ENCODE peak calls at places on chromosomes 2 and 18, in six cellular contexts. One of them, this sample, is unnamed.

GRCh38 chr2:16137080-16137755 is 196.9 kb downstream of the MYCN start:
- DNase-seq in right cardiac atrium: no peak
- DNase-seq in endodermal cell: peak; percentile 27
- DNase-seq in IMR-90: no peak
- DNase-seq in H9: no peak
- DNase-seq in naive thymus-derived CD4-positive, alpha-beta T cell: no peak
- DNase-seq in this sample: no peak

GRCh38 chr2:149739880-149740265 is 152.3 kb upstream of the MMADHC start:
- DNase-seq in right cardiac atrium: no peak
- DNase-seq in H9: no peak
- DNase-seq in naive thymus-derived CD4-positive, alpha-beta T cell: no peak
- DNase-seq in IMR-90: no peak
- DNase-seq in endodermal cell: no peak
- DNase-seq in this sample: no peak

GRCh38 chr2:136767030-136767429 is 1.7 kb downstream of the THSD7B start:
- DNase-seq in naive thymus-derived CD4-positive, alpha-beta T cell: no peak
- DNase-seq in endodermal cell: no peak
- DNase-seq in H9: no peak
- DNase-seq in IMR-90: no peak
- DNase-seq in right cardiac atrium: no peak
- DNase-seq in this sample: no peak

GRCh38 chr2:222424281-222424728 is at the start of gene SGPP2:
- DNase-seq in IMR-90: no peak
- DNase-seq in H9: peak; percentile 45
- DNase-seq in right cardiac atrium: peak; percentile 50
- DNase-seq in naive thymus-derived CD4-positive, alpha-beta T cell: no peak
- DNase-seq in endodermal cell: peak; percentile 73
- DNase-seq in this sample: no peak

GRCh38 chr18:5890606-5891360 is 4.5 kb downstream of the TMEM200C start:
- DNase-seq in H9: peak; percentile 70
- DNase-seq in endodermal cell: peak; percentile 87
- DNase-seq in IMR-90: no peak
- DNase-seq in right cardiac atrium: peak; percentile 77
- DNase-seq in naive thymus-derived CD4-positive, alpha-beta T cell: peak; percentile 19
- DNase-seq in this sample: no peak

GRCh38 chr2:11248-11941 is 34.9 kb downstream of the FAM110C start:
- DNase-seq in endodermal cell: peak; percentile 98
- DNase-seq in naive thymus-derived CD4-positive, alpha-beta T cell: peak; percentile 38
- DNase-seq in right cardiac atrium: peak; percentile 77
- DNase-seq in IMR-90: peak; percentile 22
- DNase-seq in H9: peak; percentile 97
- DNase-seq in this sample: no peak

GRCh38 chr2:36785179-36785795 is 88.8 kb downstream of the VIT start:
- DNase-seq in endodermal cell: peak; percentile 95
- DNase-seq in right cardiac atrium: peak; percentile 71
- DNase-seq in naive thymus-derived CD4-positive, alpha-beta T cell: peak; percentile 61
- DNase-seq in IMR-90: peak; percentile 57
- DNase-seq in H9: peak; percentile 81
- DNase-seq in this sample: peak; percentile 73

GRCh38 chr2:240520143-240520973 is 37.4 kb downstream of the ANKMY1 start:
- DNase-seq in endodermal cell: peak; percentile 63
- DNase-seq in IMR-90: no peak
- DNase-seq in H9: peak; percentile 64
- DNase-seq in naive thymus-derived CD4-positive, alpha-beta T cell: no peak
- DNase-seq in right cardiac atrium: no peak
- DNase-seq in this sample: no peak

GRCh38 chr18:39946623-39947061 is 2008.4 kb upstream of the PIK3C3 start:
- DNase-seq in endodermal cell: peak; percentile 61
- DNase-seq in right cardiac atrium: no peak
- DNase-seq in H9: peak; percentile 34
- DNase-seq in IMR-90: peak; percentile 76
- DNase-seq in naive thymus-derived CD4-positive, alpha-beta T cell: no peak
- DNase-seq in this sample: no peak

GRCh38 chr18:61681065-61681464 is 211.7 kb downstream of the RNF152 start:
- DNase-seq in naive thymus-derived CD4-positive, alpha-beta T cell: no peak
- DNase-seq in endodermal cell: no peak
- DNase-seq in H9: no peak
- DNase-seq in right cardiac atrium: no peak
- DNase-seq in IMR-90: no peak
- DNase-seq in this sample: no peak

GRCh38 chr2:239109916-239110545 is 262.1 kb downstream of the TWIST2 start:
- DNase-seq in endodermal cell: no peak
- DNase-seq in right cardiac atrium: no peak
- DNase-seq in IMR-90: no peak
- DNase-seq in naive thymus-derived CD4-positive, alpha-beta T cell: no peak
- DNase-seq in H9: no peak
- DNase-seq in this sample: no peak

GRCh38 chr2:8536686-8537571 is 144.9 kb upstream of the ID2 start:
- DNase-seq in IMR-90: peak; percentile 20
- DNase-seq in endodermal cell: no peak
- DNase-seq in right cardiac atrium: no peak
- DNase-seq in naive thymus-derived CD4-positive, alpha-beta T cell: no peak
- DNase-seq in H9: no peak
- DNase-seq in this sample: no peak

GRCh38 chr2:168892327-168892726 is 2.1 kb upstream of the SPC25 start:
- DNase-seq in naive thymus-derived CD4-positive, alpha-beta T cell: no peak
- DNase-seq in H9: no peak
- DNase-seq in right cardiac atrium: no peak
- DNase-seq in endodermal cell: no peak
- DNase-seq in IMR-90: no peak
- DNase-seq in this sample: no peak

GRCh38 chr2:106054880-106055655 is 139.0 kb downstream of the UXS1 start:
- DNase-seq in H9: no peak
- DNase-seq in IMR-90: no peak
- DNase-seq in right cardiac atrium: no peak
- DNase-seq in naive thymus-derived CD4-positive, alpha-beta T cell: peak; percentile 24
- DNase-seq in endodermal cell: no peak
- DNase-seq in this sample: no peak

GRCh38 chr2:127092951-127093516 is 13.9 kb downstream of the BIN1 start:
- DNase-seq in endodermal cell: no peak
- DNase-seq in IMR-90: no peak
- DNase-seq in naive thymus-derived CD4-positive, alpha-beta T cell: no peak
- DNase-seq in right cardiac atrium: no peak
- DNase-seq in H9: no peak
- DNase-seq in this sample: no peak

GRCh38 chr2:65710779-65711295 is 278.4 kb upstream of the SPRED2 start:
- DNase-seq in endodermal cell: peak; percentile 77
- DNase-seq in right cardiac atrium: no peak
- DNase-seq in IMR-90: peak; percentile 8
- DNase-seq in H9: peak; percentile 43
- DNase-seq in naive thymus-derived CD4-positive, alpha-beta T cell: no peak
- DNase-seq in this sample: no peak

GRCh38 chr2:176415946-176416499 is 146.8 kb downstream of the MTX2 start:
- DNase-seq in right cardiac atrium: no peak
- DNase-seq in H9: no peak
- DNase-seq in endodermal cell: no peak
- DNase-seq in naive thymus-derived CD4-positive, alpha-beta T cell: no peak
- DNase-seq in IMR-90: no peak
- DNase-seq in this sample: no peak
- H3K4me1 ChIP-seq in right cardiac atrium: no peaks in the 10 kb centered on the region
- H3K4me1 ChIP-seq in H9: no peaks in the 10 kb centered on the region
- H3K4me1 ChIP-seq in endodermal cell: no peaks in the 10 kb centered on the region
- H3K4me1 ChIP-seq in naive thymus-derived CD4-positive, alpha-beta T cell: no peaks in the 10 kb centered on the region
- H3K4me1 ChIP-seq in IMR-90: peaks cover 8% of the 10 kb centered on the region
- H3K4me1 ChIP-seq in this sample: no peaks in the 10 kb centered on the region

GRCh38 chr2:219698684-219699439 is 71.4 kb downstream of the SLC4A3 start:
- DNase-seq in naive thymus-derived CD4-positive, alpha-beta T cell: no peak
- DNase-seq in right cardiac atrium: no peak
- DNase-seq in H9: no peak
- DNase-seq in endodermal cell: no peak
- DNase-seq in IMR-90: no peak
- DNase-seq in this sample: no peak
- H3K4me1 ChIP-seq in naive thymus-derived CD4-positive, alpha-beta T cell: no peaks in the 10 kb centered on the region
- H3K4me1 ChIP-seq in right cardiac atrium: peaks cover 5% of the 10 kb centered on the region
- H3K4me1 ChIP-seq in H9: peaks cover 4% of the 10 kb centered on the region
- H3K4me1 ChIP-seq in endodermal cell: peaks cover 5% of the 10 kb centered on the region
- H3K4me1 ChIP-seq in IMR-90: peaks cover 10% of the 10 kb centered on the region
- H3K4me1 ChIP-seq in this sample: no peaks in the 10 kb centered on the region

GRCh38 chr18:9146224-9146623 is 9.6 kb downstream of the ANKRD12 start:
- DNase-seq in naive thymus-derived CD4-positive, alpha-beta T cell: no peak
- DNase-seq in IMR-90: no peak
- DNase-seq in endodermal cell: no peak
- DNase-seq in right cardiac atrium: no peak
- DNase-seq in H9: no peak
- DNase-seq in this sample: no peak
- H3K4me1 ChIP-seq in naive thymus-derived CD4-positive, alpha-beta T cell: peaks cover 32% of the 10 kb centered on the region
- H3K4me1 ChIP-seq in IMR-90: peaks cover 11% of the 10 kb centered on the region
- H3K4me1 ChIP-seq in endodermal cell: no peaks in the 10 kb centered on the region
- H3K4me1 ChIP-seq in right cardiac atrium: peaks cover 2% of the 10 kb centered on the region
- H3K4me1 ChIP-seq in H9: no peaks in the 10 kb centered on the region
- H3K4me1 ChIP-seq in this sample: no peaks in the 10 kb centered on the region

GRCh38 chr2:10378189-10378588 is 69.9 kb downstream of the ODC1 start:
- DNase-seq in naive thymus-derived CD4-positive, alpha-beta T cell: peak; percentile 44
- DNase-seq in H9: no peak
- DNase-seq in IMR-90: no peak
- DNase-seq in endodermal cell: no peak
- DNase-seq in right cardiac atrium: peak; percentile 18
- DNase-seq in this sample: no peak
- H3K4me1 ChIP-seq in naive thymus-derived CD4-positive, alpha-beta T cell: peaks cover 55% of the 10 kb centered on the region
- H3K4me1 ChIP-seq in H9: peaks cover 18% of the 10 kb centered on the region
- H3K4me1 ChIP-seq in IMR-90: peaks cover 9% of the 10 kb centered on the region
- H3K4me1 ChIP-seq in endodermal cell: peaks cover 3% of the 10 kb centered on the region
- H3K4me1 ChIP-seq in right cardiac atrium: peaks cover 11% of the 10 kb centered on the region
- H3K4me1 ChIP-seq in this sample: no peaks in the 10 kb centered on the region

GRCh38 chr2:71060871-71061270 is 7.6 kb upstream of the NAGK start:
- DNase-seq in right cardiac atrium: no peak
- DNase-seq in H9: no peak
- DNase-seq in IMR-90: no peak
- DNase-seq in endodermal cell: no peak
- DNase-seq in naive thymus-derived CD4-positive, alpha-beta T cell: no peak
- DNase-seq in this sample: no peak

GRCh38 chr2:71063216-71063615 is 5.2 kb upstream of the NAGK start:
- DNase-seq in IMR-90: no peak
- DNase-seq in naive thymus-derived CD4-positive, alpha-beta T cell: no peak
- DNase-seq in endodermal cell: no peak
- DNase-seq in H9: no peak
- DNase-seq in right cardiac atrium: no peak
- DNase-seq in this sample: no peak

GRCh38 chr2:71064754-71065621 is 3.5 kb upstream of the NAGK start:
- DNase-seq in IMR-90: peak; percentile 32
- DNase-seq in naive thymus-derived CD4-positive, alpha-beta T cell: no peak
- DNase-seq in right cardiac atrium: no peak
- DNase-seq in H9: no peak
- DNase-seq in endodermal cell: no peak
- DNase-seq in this sample: no peak

GRCh38 chr2:71066856-71067255 is 1.6 kb upstream of the NAGK start:
- DNase-seq in H9: no peak
- DNase-seq in naive thymus-derived CD4-positive, alpha-beta T cell: no peak
- DNase-seq in IMR-90: no peak
- DNase-seq in right cardiac atrium: no peak
- DNase-seq in endodermal cell: no peak
- DNase-seq in this sample: no peak

GRCh38 chr2:71064110-71064611 is 4.3 kb upstream of the NAGK start:
- DNase-seq in naive thymus-derived CD4-positive, alpha-beta T cell: no peak
- DNase-seq in IMR-90: no peak
- DNase-seq in H9: no peak
- DNase-seq in endodermal cell: no peak
- DNase-seq in right cardiac atrium: no peak
- DNase-seq in this sample: no peak
- H3K4me1 ChIP-seq in naive thymus-derived CD4-positive, alpha-beta T cell: peaks cover 6% of the 10 kb centered on the region
- H3K4me1 ChIP-seq in IMR-90: peaks cover 10% of the 10 kb centered on the region
- H3K4me1 ChIP-seq in H9: no peaks in the 10 kb centered on the region
- H3K4me1 ChIP-seq in endodermal cell: peaks cover 3% of the 10 kb centered on the region
- H3K4me1 ChIP-seq in right cardiac atrium: no peaks in the 10 kb centered on the region
- H3K4me1 ChIP-seq in this sample: no peaks in the 10 kb centered on the region

This sample was measured in right atrium auricular region.